ENCODE peak calls at places on chromosome 19, in eight cellular contexts. K is G401; X is T1000; W is left cardiac atrium; I is posterior cingulate gyrus; H is CD4-positive, alpha-beta T cell; D is hypothalamus; O is NAMALWA. G is an unnamed sample.

GRCh38 chr19:14369399-14370168 is 11.7 kb upstream of the ADGRE5 start:
- DNase-seq in I (no peak), W (peak; percentile 69), H (peak; percentile 89), O (peak; percentile 55), D (no peak), K (no peak), X (no peak), G (peak; percentile 70)

GRCh38 chr19:50292216-50292827 is 36.9 kb downstream of the KCNC3 start:
- DNase-seq in K (no peak), O (no peak), I (no peak), X (no peak), W (no peak), D (no peak), H (no peak), G (no peak)

GRCh38 chr19:4297901-4298771 is 4.1 kb downstream of the TMIGD2 start:
- DNase-seq in H (no peak), X (no peak), K (no peak), D (no peak), O (no peak), I (no peak), W (no peak), G (no peak)

GRCh38 chr19:36573948-36574726 is 1.0 kb upstream of the ZNF529 start:
- DNase-seq in W (no peak), O (no peak), D (no peak), K (peak; percentile 23), I (no peak), X (no peak), H (no peak), G (no peak)

GRCh38 chr19:51824603-51825002 is 29.6 kb downstream of the FPR3 start:
- DNase-seq in W (no peak), X (no peak), K (no peak), O (no peak), D (no peak), I (no peak), H (no peak), G (no peak)

GRCh38 chr19:30407310-30407709 is 35.1 kb downstream of the ZNF536 start:
- DNase-seq in X (no peak), D (no peak), O (no peak), I (no peak), H (no peak), K (no peak), W (no peak), G (no peak)

GRCh38 chr19:2213799-2214198 is 22.3 kb downstream of the PLEKHJ1 start:
- DNase-seq in O (no peak), X (no peak), D (no peak), H (no peak), I (peak; percentile 42), W (no peak), K (no peak), G (no peak)

GRCh38 chr19:44850641-44851109 is 4.6 kb downstream of the NECTIN2 start:
- DNase-seq in D (no peak), X (no peak), K (no peak), O (no peak), I (no peak), H (no peak), W (peak; percentile 40), G (no peak)

GRCh38 chr19:51138549-51138979 is 3.5 kb upstream of the SIGLEC7 start:
- DNase-seq in I (no peak), D (no peak), O (no peak), W (peak; percentile 62), X (no peak), H (no peak), K (no peak), G (no peak)

GRCh38 chr19:4866595-4867424 is 657 bp downstream of the PLIN3 start:
- DNase-seq in W (peak; percentile 75), D (peak; percentile 33), I (no peak), K (no peak), O (peak; percentile 71), H (peak; percentile 49), X (no peak), G (peak; percentile 74)

GRCh38 chr19:29943615-29944014 is 1.6 kb downstream of the URI1 start:
- DNase-seq in I (no peak), K (no peak), X (no peak), W (no peak), D (no peak), H (no peak), O (no peak), G (no peak)

GRCh38 chr19:40465025-40465780 is at the start of gene BLVRB:
- DNase-seq in O (peak; percentile 65), H (no peak), W (no peak), D (no peak), I (no peak), X (no peak), K (no peak), G (no peak)

GRCh38 chr19:31348416-31349159 is 648 bp downstream of the TSHZ3 start:
- DNase-seq in W (peak; percentile 42), X (peak; percentile 42), O (no peak), K (no peak), D (no peak), I (no peak), H (no peak), G (no peak)

GRCh38 chr19:34963531-34964406 is at the start of gene ZNF792:
- DNase-seq in K (peak; percentile 69), H (peak; percentile 32), W (peak; percentile 80), O (peak; percentile 61), D (peak; percentile 19), I (peak; percentile 44), X (peak; percentile 13), G (peak; percentile 44)

GRCh38 chr19:44141191-44142013 is at the start of gene ZNF234:
- DNase-seq in O (no peak), D (peak; percentile 88), K (peak; percentile 94), H (peak; percentile 56), W (peak; percentile 91), I (peak; percentile 87), X (peak; percentile 63), G (peak; percentile 80)

GRCh38 chr19:17718467-17718987 is 753 bp upstream of the MAP1S start:
- DNase-seq in O (peak; percentile 36), X (no peak), I (no peak), D (no peak), K (no peak), W (no peak), H (no peak), G (peak; percentile 8)

GRCh38 chr19:45477713-45478453 is 10.1 kb downstream of the FOSB start:
- DNase-seq in K (no peak), W (no peak), D (no peak), X (peak; percentile 70), H (no peak), I (no peak), O (no peak), G (peak; percentile 72)

GRCh38 chr19:44666852-44667251 is 4.4 kb upstream of the CEACAM19 start:
- DNase-seq in O (no peak), W (no peak), D (no peak), X (no peak), K (no peak), H (no peak), I (no peak), G (no peak)

GRCh38 chr19:4589579-4590410 is 30.3 kb upstream of the SEMA6B start:
- DNase-seq in W (no peak), K (no peak), X (no peak), O (peak; percentile 81), I (no peak), H (no peak), D (no peak), G (no peak)

GRCh38 chr19:681029-681626 is 4.9 kb downstream of the FSTL3 start:
- DNase-seq in K (no peak), H (peak; percentile 96), I (peak; percentile 89), O (no peak), X (no peak), W (no peak), D (no peak), G (no peak)

GRCh38 chr19:35404879-35405622 is 34.2 kb downstream of the GPR42 start:
- DNase-seq in I (peak; percentile 38), D (peak; percentile 13), O (no peak), H (no peak), W (peak; percentile 34), X (no peak), K (no peak), G (peak; percentile 30)

GRCh38 chr19:34904846-34905527 is 21.7 kb upstream of the ZNF30 start:
- DNase-seq in X (no peak), D (no peak), K (no peak), I (no peak), W (no peak), H (no peak), O (no peak), G (no peak)

GRCh38 chr19:14434543-14435319 is 1.6 kb downstream of the PKN1 start:
- DNase-seq in I (no peak), H (no peak), X (no peak), O (no peak), D (peak; percentile 25), K (peak; percentile 11), W (peak; percentile 81), G (no peak)

GRCh38 chr19:45817725-45818301 is 2.7 kb upstream of the RSPH6A start:
- DNase-seq in K (no peak), X (no peak), I (no peak), H (peak; percentile 21), O (no peak), W (no peak), D (no peak), G (no peak)

GRCh38 chr19:47446534-47447469 is 24.9 kb downstream of the SLC8A2 start:
- DNase-seq in W (no peak), K (peak; percentile 76), O (no peak), D (peak; percentile 6), I (no peak), X (no peak), H (no peak), G (no peak)

GRCh38 chr19:35273686-35274259 is 5.0 kb downstream of the USF2 start:
- DNase-seq in K (no peak), X (no peak), W (no peak), H (no peak), O (no peak), I (peak; percentile 64), D (no peak), G (no peak)

GRCh38 chr19:35141627-35142401 is 1.2 kb upstream of the FXYD7 start:
- DNase-seq in W (no peak), D (no peak), I (peak; percentile 52), X (no peak), K (no peak), O (peak; percentile 64), H (no peak), G (no peak)

GRCh38 chr19:46913198-46913851 is 52.5 kb downstream of the ARHGAP35 start:
- DNase-seq in X (no peak), O (no peak), I (no peak), W (no peak), K (no peak), D (no peak), H (no peak), G (no peak)

GRCh38 chr19:50187937-50188336 is 15.5 kb upstream of the MYH14 start:
- DNase-seq in O (no peak), D (no peak), K (no peak), X (no peak), I (no peak), W (no peak), H (no peak), G (no peak)

GRCh38 chr19:31285744-31286143 is 63.5 kb downstream of the TSHZ3 start:
- DNase-seq in W (no peak), O (no peak), X (no peak), H (no peak), I (peak; percentile 32), K (no peak), D (no peak), G (no peak)